ENCODE peak calls at places on chromosomes 1 and 21, in four cellular contexts. One of them, this sample, is unnamed.
A peak's percentile ranks its signal among the peaks of the same experiment; 100 is the strongest.

GRCh38 chr1:220680085-220680687 is 10.0 kb upstream of the C1orf115 start:
- DNase-seq in GM23338: peak; percentile 77
- DNase-seq in H9: no peak
- DNase-seq in astrocyte: peak; percentile 4
- DNase-seq in this sample: peak; percentile 70

GRCh38 chr1:221711156-221711577 is 30.7 kb downstream of the DUSP10 start:
- DNase-seq in astrocyte: no peak
- DNase-seq in GM23338: no peak
- DNase-seq in H9: no peak
- DNase-seq in this sample: no peak

GRCh38 chr21:45516071-45516670 is 26.1 kb downstream of the SLC19A1 start:
- DNase-seq in H9: no peak
- DNase-seq in GM23338: no peak
- DNase-seq in astrocyte: no peak
- DNase-seq in this sample: no peak

GRCh38 chr1:236058141-236058626 is 6.7 kb downstream of the NID1 start:
- DNase-seq in H9: no peak
- DNase-seq in astrocyte: peak; percentile 25
- DNase-seq in GM23338: no peak
- DNase-seq in this sample: peak; percentile 10

GRCh38 chr1:226787638-226788037 is 48.6 kb upstream of the ITPKB start:
- DNase-seq in astrocyte: no peak
- DNase-seq in H9: no peak
- DNase-seq in GM23338: no peak
- DNase-seq in this sample: no peak

GRCh38 chr21:34583926-34584563 is 30.9 kb downstream of the RCAN1 start:
- DNase-seq in astrocyte: no peak
- DNase-seq in GM23338: no peak
- DNase-seq in H9: no peak
- DNase-seq in this sample: no peak

GRCh38 chr1:62188111-62188510 is 6.5 kb upstream of the L1TD1 start:
- DNase-seq in GM23338: no peak
- DNase-seq in astrocyte: no peak
- DNase-seq in H9: no peak
- DNase-seq in this sample: no peak

GRCh38 chr1:163205513-163205912 is 2.8 kb upstream of the RGS5 start:
- DNase-seq in astrocyte: peak; percentile 41
- DNase-seq in GM23338: no peak
- DNase-seq in H9: no peak
- DNase-seq in this sample: no peak

GRCh38 chr1:172723251-172723650 is 64.3 kb downstream of the FASLG start:
- DNase-seq in H9: no peak
- DNase-seq in astrocyte: peak; percentile 26
- DNase-seq in GM23338: no peak
- DNase-seq in this sample: no peak

GRCh38 chr1:157286096-157286495 is 147.9 kb upstream of the ETV3 start:
- DNase-seq in astrocyte: no peak
- DNase-seq in H9: peak; percentile 3
- DNase-seq in GM23338: no peak
- DNase-seq in this sample: no peak

GRCh38 chr1:243490748-243491686 is 235.2 kb downstream of the SDCCAG8 start:
- DNase-seq in H9: peak; percentile 73
- DNase-seq in astrocyte: peak; percentile 90
- DNase-seq in GM23338: peak; percentile 70
- DNase-seq in this sample: no peak

GRCh38 chr1:99266731-99267130 is 2.4 kb downstream of the PLPPR4 start:
- DNase-seq in astrocyte: peak; percentile 92
- DNase-seq in H9: no peak
- DNase-seq in GM23338: no peak
- DNase-seq in this sample: no peak

GRCh38 chr1:51628715-51629590 is 12.1 kb downstream of the OSBPL9 start:
- DNase-seq in H9: no peak
- DNase-seq in GM23338: no peak
- DNase-seq in astrocyte: no peak
- DNase-seq in this sample: no peak

GRCh38 chr1:93774707-93775106 is 93.1 kb upstream of the BCAR3 start:
- DNase-seq in H9: no peak
- DNase-seq in astrocyte: peak; percentile 54
- DNase-seq in GM23338: no peak
- DNase-seq in this sample: no peak

GRCh38 chr1:89440911-89441310 is 77.1 kb downstream of the GBP6 start:
- DNase-seq in astrocyte: no peak
- DNase-seq in H9: no peak
- DNase-seq in GM23338: no peak
- DNase-seq in this sample: no peak

GRCh38 chr1:19688041-19688842 is 23.6 kb downstream of the HTR6 start:
- DNase-seq in astrocyte: no peak
- DNase-seq in H9: no peak
- DNase-seq in GM23338: no peak
- DNase-seq in this sample: no peak

GRCh38 chr1:211825990-211826389 is 4.6 kb downstream of the LPGAT1 start:
- DNase-seq in H9: no peak
- DNase-seq in astrocyte: peak; percentile 71
- DNase-seq in GM23338: no peak
- DNase-seq in this sample: no peak

GRCh38 chr1:97144527-97144926 is 422.9 kb downstream of the PTBP2 start:
- DNase-seq in H9: no peak
- DNase-seq in GM23338: no peak
- DNase-seq in astrocyte: peak; percentile 86
- DNase-seq in this sample: peak; percentile 83

GRCh38 chr1:211735208-211736170 is 60.1 kb upstream of the NEK2 start:
- DNase-seq in GM23338: no peak
- DNase-seq in astrocyte: peak; percentile 88
- DNase-seq in H9: peak; percentile 44
- DNase-seq in this sample: peak; percentile 40

GRCh38 chr1:10613861-10614260 is 139.1 kb downstream of the PEX14 start:
- DNase-seq in astrocyte: no peak
- DNase-seq in GM23338: no peak
- DNase-seq in H9: no peak
- DNase-seq in this sample: no peak

GRCh38 chr1:9164537-9164910 is 35.6 kb upstream of the GPR157 start:
- DNase-seq in GM23338: no peak
- DNase-seq in H9: no peak
- DNase-seq in astrocyte: no peak
- DNase-seq in this sample: no peak

GRCh38 chr1:3910049-3910731 is 10.1 kb upstream of the C1orf174 start:
- DNase-seq in astrocyte: no peak
- DNase-seq in H9: no peak
- DNase-seq in GM23338: no peak
- DNase-seq in this sample: no peak

GRCh38 chr1:3911521-3911845 is 11.4 kb upstream of the C1orf174 start:
- DNase-seq in astrocyte: no peak
- DNase-seq in H9: no peak
- DNase-seq in GM23338: no peak
- DNase-seq in this sample: no peak

GRCh38 chr1:3910769-3911520 is 10.9 kb upstream of the C1orf174 start:
- DNase-seq in astrocyte: no peak
- DNase-seq in GM23338: peak; percentile 78
- DNase-seq in H9: peak; percentile 92
- DNase-seq in this sample: peak; percentile 15

GRCh38 chr1:3908886-3909517 is 8.9 kb upstream of the C1orf174 start:
- DNase-seq in H9: no peak
- DNase-seq in GM23338: no peak
- DNase-seq in astrocyte: no peak
- DNase-seq in this sample: no peak

DNA sequence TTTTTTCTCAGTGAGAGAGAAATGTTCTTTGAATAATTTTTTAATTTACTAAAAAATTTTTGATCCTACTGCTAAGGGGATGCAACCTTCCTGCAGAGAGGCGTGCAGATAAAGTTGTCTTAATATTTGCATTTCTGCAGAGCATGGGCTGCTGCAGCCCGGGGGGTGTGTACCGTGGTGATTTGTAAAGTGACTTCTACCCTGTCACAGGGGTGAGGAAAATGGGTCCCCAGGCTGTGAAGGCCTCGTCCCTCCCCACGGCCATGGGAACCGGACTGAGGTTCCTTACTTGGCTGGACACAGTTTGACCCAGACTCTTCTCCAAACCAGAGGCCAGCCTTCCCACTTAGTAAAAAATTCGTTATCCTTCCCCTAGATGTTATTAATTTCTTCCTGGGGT is 9.5 kb upstream of the C1orf174 start:
- DNase-seq in GM23338: no peak
- DNase-seq in H9: no peak
- DNase-seq in astrocyte: no peak
- DNase-seq in this sample: no peak
- H3K4me2 ChIP-seq in GM23338: no peak overlapping the region
- H3K4me2 ChIP-seq in H9: no peak overlapping the region
- H3K4me2 ChIP-seq in astrocyte: no peak overlapping the region
- H3K4me2 ChIP-seq in this sample: no peak overlapping the region

GRCh38 chr21:33372582-33372981 is 30.6 kb upstream of the IFNGR2 start:
- DNase-seq in astrocyte: no peak
- DNase-seq in H9: no peak
- DNase-seq in GM23338: no peak
- DNase-seq in this sample: no peak
- H3K4me2 ChIP-seq in astrocyte: no peak overlapping the region
- H3K4me2 ChIP-seq in H9: no peak overlapping the region
- H3K4me2 ChIP-seq in GM23338: no peak overlapping the region
- H3K4me2 ChIP-seq in this sample: no peak overlapping the region

GRCh38 chr1:100530141-100530540 is 7.8 kb upstream of the GPR88 start:
- DNase-seq in GM23338: no peak
- DNase-seq in H9: no peak
- DNase-seq in astrocyte: no peak
- DNase-seq in this sample: no peak
- H3K4me2 ChIP-seq in GM23338: no peak overlapping the region
- H3K4me2 ChIP-seq in H9: no peak overlapping the region
- H3K4me2 ChIP-seq in astrocyte: no peak overlapping the region
- H3K4me2 ChIP-seq in this sample: no peak overlapping the region

GRCh38 chr21:37462087-37462861 is 95.7 kb downstream of the DYRK1A start:
- DNase-seq in astrocyte: no peak
- DNase-seq in GM23338: peak; percentile 48
- DNase-seq in H9: no peak
- DNase-seq in this sample: no peak
- H3K4me2 ChIP-seq in astrocyte: no peak overlapping the region
- H3K4me2 ChIP-seq in GM23338: peak overlapping the region; percentile 30
- H3K4me2 ChIP-seq in H9: no peak overlapping the region
- H3K4me2 ChIP-seq in this sample: no peak overlapping the region

DNA sequence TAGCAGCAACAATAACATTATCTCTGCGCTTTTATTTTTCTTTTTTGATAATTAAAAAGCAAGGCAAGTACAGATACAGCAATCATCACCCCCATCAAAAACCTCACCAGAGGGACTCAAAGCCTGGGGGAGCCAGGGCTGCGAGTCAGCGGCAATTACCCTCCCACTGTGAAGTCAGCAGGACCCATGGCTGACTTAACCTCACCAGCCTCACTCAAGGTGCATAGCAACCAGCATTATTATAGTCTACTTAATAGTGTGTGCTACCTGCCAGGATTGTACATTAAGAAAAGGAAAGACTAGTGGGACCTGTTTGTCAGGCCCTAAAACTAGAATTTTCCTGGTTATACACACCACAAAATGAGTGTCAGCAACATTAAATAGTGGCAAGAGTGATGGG is 28.9 kb upstream of the SERBP1 start:
- DNase-seq in astrocyte: no peak
- DNase-seq in GM23338: peak; percentile 69
- DNase-seq in H9: peak; percentile 69
- DNase-seq in this sample: no peak
- H3K4me2 ChIP-seq in astrocyte: no peak overlapping the region
- H3K4me2 ChIP-seq in GM23338: peak overlapping the region; percentile 42
- H3K4me2 ChIP-seq in H9: peak overlapping the region; percentile 36
- H3K4me2 ChIP-seq in this sample: no peak overlapping the region

This sample was measured in endothelial cell of umbilical vein.